ENCODE peak calls at places on chromosomes 13 and 19, in four cellular contexts. O is cardiac muscle cell, J is skeletal muscle cell, V is non-pigmented ciliary epithelial cell. C is an unnamed sample.

GRCh38 chr19:33501957-33502356 is 19.6 kb downstream of the PEPD start:
- DNase-seq in V (no peak), O (no peak), J (no peak), C (no peak)

GRCh38 chr19:8209965-8210659 is 942 bp downstream of the CERS4 start:
- DNase-seq in V (no peak), O (no peak), J (no peak), C (no peak)

GRCh38 chr19:4913996-4914735 is 4.9 kb downstream of the UHRF1 start:
- DNase-seq in V (no peak), J (no peak), O (no peak), C (no peak)

GRCh38 chr13:109924376-109924775 is 138.0 kb upstream of the IRS2 start:
- DNase-seq in O (no peak), J (no peak), V (no peak), C (no peak)

GRCh38 chr19:3208317-3209207 is 15.9 kb upstream of the CELF5 start:
- DNase-seq in O (no peak), J (no peak), V (no peak), C (no peak)

GRCh38 chr13:66219493-66219892 is 1010.6 kb downstream of the PCDH9 start:
- DNase-seq in V (no peak), O (no peak), J (no peak), C (no peak)

GRCh38 chr13:71866173-71867091 is 572 bp downstream of the DACH1 start:
- DNase-seq in V (no peak), J (no peak), O (peak), C (no peak)

GRCh38 chr19:47190167-47190727 is 40.8 kb downstream of the BBC3 start:
- DNase-seq in O (peak), J (peak), V (peak), C (no peak)

GRCh38 chr13:30394798-30395191 is 27.5 kb upstream of the UBE2L5 start:
- DNase-seq in J (no peak), V (no peak), O (no peak), C (no peak)

GRCh38 chr13:72839831-72840426 is 58.0 kb downstream of the PIBF1 start:
- DNase-seq in O (peak), J (no peak), V (no peak), C (no peak)

GRCh38 chr19:12666305-12667048 is at the start of the genes MAN2B1 and WDR83:
- DNase-seq in V (no peak), O (peak), J (no peak), C (no peak)

GRCh38 chr19:17830567-17831418 is 9.5 kb upstream of the INSL3 start:
- DNase-seq in O (peak), V (peak), J (peak), C (no peak)

GRCh38 chr19:52748336-52748950 is 13.6 kb upstream of the ZNF611 start:
- DNase-seq in O (peak), V (peak), J (no peak), C (no peak)

GRCh38 chr13:102136735-102137296 is 265.0 kb downstream of the FGF14 start:
- DNase-seq in O (no peak), J (no peak), V (no peak), C (no peak)

GRCh38 chr13:92187378-92187989 is 789.1 kb downstream of the GPC5 start:
- DNase-seq in J (no peak), O (peak), V (peak), C (no peak)

GRCh38 chr13:80906860-80907259 is 565.9 kb upstream of the SPRY2 start:
- DNase-seq in J (no peak), V (no peak), O (no peak), C (no peak)

GRCh38 chr19:16368385-16369305 is 44.0 kb downstream of the KLF2 start:
- DNase-seq in O (no peak), V (no peak), J (no peak), C (no peak)

GRCh38 chr13:51913421-51914136 is 51.8 kb downstream of the CCDC70 start:
- DNase-seq in O (peak), J (no peak), V (no peak), C (no peak)

GRCh38 chr13:28339419-28339818 is 155.5 kb downstream of the FLT1 start:
- DNase-seq in O (no peak), V (peak), J (peak), C (no peak)

GRCh38 chr13:50712469-50712868 is 131.0 kb downstream of the DLEU7 start:
- DNase-seq in J (no peak), V (no peak), O (no peak), C (no peak)

GRCh38 chr13:63944896-63945295 is 2529.2 kb upstream of the PCDH20 start:
- DNase-seq in J (no peak), O (peak), V (no peak), C (no peak)

GRCh38 chr13:35926859-35927530 is 204.2 kb downstream of the DCLK1 start:
- DNase-seq in J (no peak), V (no peak), O (no peak), C (no peak)

GRCh38 chr19:35756373-35757230 is at the start of gene HSPB6:
- DNase-seq in J (no peak), O (no peak), V (no peak), C (no peak)

GRCh38 chr13:114143806-114144605 is 11.6 kb upstream of the RASA3 start:
- DNase-seq in V (no peak), J (no peak), O (peak), C (no peak)

GRCh38 chr13:44507639-44508038 is 68.5 kb downstream of the TSC22D1 start:
- DNase-seq in V (no peak), J (no peak), O (no peak), C (no peak)

GRCh38 chr13:113666951-113667701 is at the start of gene GRK1:
- DNase-seq in J (no peak), V (no peak), O (no peak), C (no peak)

GRCh38 chr13:100540621-100541020 is 48.0 kb downstream of the GGACT start:
- DNase-seq in J (no peak), O (no peak), V (no peak), C (no peak)

GRCh38 chr13:75473472-75473871 is 8.5 kb downstream of the TBC1D4 start:
- DNase-seq in O (no peak), V (no peak), J (no peak), C (no peak)